ENCODE peak calls at places on chromosomes 7 and 10, in seven cellular contexts. One of them, this sample, is unnamed.

GRCh38 chr7:14596421-14596820 is 306.1 kb downstream of the DGKB start:
- DNase-seq in SK-N-SH: no peak
- DNase-seq in fibroblast of lung: peak; percentile 61
- DNase-seq in pancreas: no peak
- DNase-seq in H1: no peak
- DNase-seq in naive thymus-derived CD4-positive, alpha-beta T cell: no peak
- DNase-seq in GM23248: peak; percentile 63
- DNase-seq in this sample: no peak

GRCh38 chr7:16189026-16189715 is 232.2 kb downstream of the CRPPA start:
- DNase-seq in SK-N-SH: no peak
- DNase-seq in fibroblast of lung: peak; percentile 60
- DNase-seq in pancreas: no peak
- DNase-seq in H1: no peak
- DNase-seq in naive thymus-derived CD4-positive, alpha-beta T cell: no peak
- DNase-seq in GM23248: peak; percentile 49
- DNase-seq in this sample: no peak

GRCh38 chr10:112343056-112343806 is 30.7 kb upstream of the ACSL5 start:
- DNase-seq in SK-N-SH: peak; percentile 66
- DNase-seq in fibroblast of lung: no peak
- DNase-seq in pancreas: no peak
- DNase-seq in H1: no peak
- DNase-seq in naive thymus-derived CD4-positive, alpha-beta T cell: no peak
- DNase-seq in GM23248: no peak
- DNase-seq in this sample: no peak

GRCh38 chr10:87864497-87865059 is 1.2 kb downstream of the PTEN start:
- DNase-seq in SK-N-SH: no peak
- DNase-seq in fibroblast of lung: no peak
- DNase-seq in pancreas: no peak
- DNase-seq in H1: no peak
- DNase-seq in naive thymus-derived CD4-positive, alpha-beta T cell: peak; percentile 9
- DNase-seq in GM23248: peak; percentile 33
- DNase-seq in this sample: no peak

GRCh38 chr10:98267894-98268693 is at the start of gene LOXL4:
- DNase-seq in SK-N-SH: peak; percentile 89
- DNase-seq in fibroblast of lung: peak; percentile 45
- DNase-seq in pancreas: peak; percentile 73
- DNase-seq in H1: no peak
- DNase-seq in naive thymus-derived CD4-positive, alpha-beta T cell: no peak
- DNase-seq in GM23248: peak; percentile 80
- DNase-seq in this sample: peak; percentile 20

GRCh38 chr7:29839302-29839701 is 33.0 kb downstream of the WIPF3 start:
- DNase-seq in SK-N-SH: peak; percentile 28
- DNase-seq in fibroblast of lung: peak; percentile 79
- DNase-seq in pancreas: no peak
- DNase-seq in H1: no peak
- DNase-seq in naive thymus-derived CD4-positive, alpha-beta T cell: no peak
- DNase-seq in GM23248: peak; percentile 86
- DNase-seq in this sample: no peak

GRCh38 chr10:78875932-78876331 is 192.8 kb upstream of the ZMIZ1 start:
- DNase-seq in SK-N-SH: no peak
- DNase-seq in fibroblast of lung: no peak
- DNase-seq in pancreas: no peak
- DNase-seq in H1: peak; percentile 39
- DNase-seq in naive thymus-derived CD4-positive, alpha-beta T cell: no peak
- DNase-seq in GM23248: no peak
- DNase-seq in this sample: no peak

GRCh38 chr7:48637382-48637781 is 287.0 kb upstream of the CDC14C start:
- DNase-seq in SK-N-SH: no peak
- DNase-seq in fibroblast of lung: peak; percentile 37
- DNase-seq in pancreas: no peak
- DNase-seq in H1: no peak
- DNase-seq in naive thymus-derived CD4-positive, alpha-beta T cell: no peak
- DNase-seq in GM23248: no peak
- DNase-seq in this sample: no peak

GRCh38 chr7:150375662-150376521 is 3.2 kb upstream of the ZNF775 start:
- DNase-seq in SK-N-SH: no peak
- DNase-seq in fibroblast of lung: no peak
- DNase-seq in pancreas: no peak
- DNase-seq in H1: no peak
- DNase-seq in naive thymus-derived CD4-positive, alpha-beta T cell: peak; percentile 69
- DNase-seq in GM23248: no peak
- DNase-seq in this sample: no peak

GRCh38 chr10:48450811-48451466 is 144.5 kb downstream of the MAPK8 start:
- DNase-seq in SK-N-SH: no peak
- DNase-seq in fibroblast of lung: no peak
- DNase-seq in pancreas: peak; percentile 54
- DNase-seq in H1: peak; percentile 42
- DNase-seq in naive thymus-derived CD4-positive, alpha-beta T cell: no peak
- DNase-seq in GM23248: no peak
- DNase-seq in this sample: no peak

GRCh38 chr7:116271980-116272886 is 61.9 kb downstream of the TES start:
- DNase-seq in SK-N-SH: peak; percentile 7
- DNase-seq in fibroblast of lung: peak; percentile 98
- DNase-seq in pancreas: no peak
- DNase-seq in H1: no peak
- DNase-seq in naive thymus-derived CD4-positive, alpha-beta T cell: no peak
- DNase-seq in GM23248: peak; percentile 96
- DNase-seq in this sample: no peak

GRCh38 chr7:80372415-80372814 is 139.4 kb downstream of the GNAT3 start:
- DNase-seq in SK-N-SH: no peak
- DNase-seq in fibroblast of lung: peak; percentile 79
- DNase-seq in pancreas: no peak
- DNase-seq in H1: no peak
- DNase-seq in naive thymus-derived CD4-positive, alpha-beta T cell: no peak
- DNase-seq in GM23248: peak; percentile 42
- DNase-seq in this sample: no peak

GRCh38 chr7:32511791-32512190 is 16.5 kb downstream of the AVL9 start:
- DNase-seq in SK-N-SH: no peak
- DNase-seq in fibroblast of lung: peak; percentile 29
- DNase-seq in pancreas: no peak
- DNase-seq in H1: no peak
- DNase-seq in naive thymus-derived CD4-positive, alpha-beta T cell: no peak
- DNase-seq in GM23248: peak; percentile 18
- DNase-seq in this sample: no peak

GRCh38 chr7:120837599-120837998 is 20.3 kb downstream of the TSPAN12 start:
- DNase-seq in SK-N-SH: no peak
- DNase-seq in fibroblast of lung: no peak
- DNase-seq in pancreas: no peak
- DNase-seq in H1: no peak
- DNase-seq in naive thymus-derived CD4-positive, alpha-beta T cell: no peak
- DNase-seq in GM23248: no peak
- DNase-seq in this sample: no peak

GRCh38 chr10:12995425-12995861 is 6.1 kb downstream of the CCDC3 start:
- DNase-seq in SK-N-SH: no peak
- DNase-seq in fibroblast of lung: peak; percentile 52
- DNase-seq in pancreas: no peak
- DNase-seq in H1: no peak
- DNase-seq in naive thymus-derived CD4-positive, alpha-beta T cell: no peak
- DNase-seq in GM23248: no peak
- DNase-seq in this sample: no peak

GRCh38 chr7:143360788-143361551 is 1.5 kb downstream of the FAM131B start:
- DNase-seq in SK-N-SH: peak; percentile 64
- DNase-seq in fibroblast of lung: no peak
- DNase-seq in pancreas: no peak
- DNase-seq in H1: peak; percentile 61
- DNase-seq in naive thymus-derived CD4-positive, alpha-beta T cell: no peak
- DNase-seq in GM23248: no peak
- DNase-seq in this sample: no peak

GRCh38 chr7:158388928-158389327 is 198.7 kb downstream of the PTPRN2 start:
- DNase-seq in SK-N-SH: no peak
- DNase-seq in fibroblast of lung: no peak
- DNase-seq in pancreas: no peak
- DNase-seq in H1: no peak
- DNase-seq in naive thymus-derived CD4-positive, alpha-beta T cell: no peak
- DNase-seq in GM23248: no peak
- DNase-seq in this sample: no peak

GRCh38 chr10:22453948-22454347 is 108.7 kb downstream of the SPAG6 start:
- DNase-seq in SK-N-SH: peak; percentile 30
- DNase-seq in fibroblast of lung: no peak
- DNase-seq in pancreas: no peak
- DNase-seq in H1: no peak
- DNase-seq in naive thymus-derived CD4-positive, alpha-beta T cell: no peak
- DNase-seq in GM23248: peak; percentile 12
- DNase-seq in this sample: no peak

GRCh38 chr7:71716741-71717140 is 584.8 kb downstream of the GALNT17 start:
- DNase-seq in SK-N-SH: no peak
- DNase-seq in fibroblast of lung: no peak
- DNase-seq in pancreas: no peak
- DNase-seq in H1: no peak
- DNase-seq in naive thymus-derived CD4-positive, alpha-beta T cell: no peak
- DNase-seq in GM23248: no peak
- DNase-seq in this sample: no peak

GRCh38 chr7:65221683-65222082 is 152.0 kb upstream of the ZNF92 start:
- DNase-seq in SK-N-SH: no peak
- DNase-seq in fibroblast of lung: no peak
- DNase-seq in pancreas: no peak
- DNase-seq in H1: no peak
- DNase-seq in naive thymus-derived CD4-positive, alpha-beta T cell: no peak
- DNase-seq in GM23248: no peak
- DNase-seq in this sample: no peak

GRCh38 chr7:16114633-16115032 is 306.7 kb downstream of the CRPPA start:
- DNase-seq in SK-N-SH: no peak
- DNase-seq in fibroblast of lung: peak; percentile 29
- DNase-seq in pancreas: no peak
- DNase-seq in H1: no peak
- DNase-seq in naive thymus-derived CD4-positive, alpha-beta T cell: no peak
- DNase-seq in GM23248: peak; percentile 48
- DNase-seq in this sample: no peak

GRCh38 chr10:107409517-107409916 is 245.0 kb upstream of the SORCS1 start:
- DNase-seq in SK-N-SH: no peak
- DNase-seq in fibroblast of lung: peak; percentile 5
- DNase-seq in pancreas: no peak
- DNase-seq in H1: no peak
- DNase-seq in naive thymus-derived CD4-positive, alpha-beta T cell: no peak
- DNase-seq in GM23248: peak; percentile 65
- DNase-seq in this sample: no peak

GRCh38 chr10:70982443-70982842 is 94.1 kb upstream of the PCBD1 start:
- DNase-seq in SK-N-SH: no peak
- DNase-seq in fibroblast of lung: no peak
- DNase-seq in pancreas: no peak
- DNase-seq in H1: no peak
- DNase-seq in naive thymus-derived CD4-positive, alpha-beta T cell: no peak
- DNase-seq in GM23248: no peak
- DNase-seq in this sample: no peak

GRCh38 chr7:43454936-43455518 is 127.9 kb upstream of the STK17A start:
- DNase-seq in SK-N-SH: peak; percentile 70
- DNase-seq in fibroblast of lung: peak; percentile 59
- DNase-seq in pancreas: no peak
- DNase-seq in H1: no peak
- DNase-seq in naive thymus-derived CD4-positive, alpha-beta T cell: no peak
- DNase-seq in GM23248: peak; percentile 72
- DNase-seq in this sample: no peak

GRCh38 chr10:1531883-1532597 is 205.3 kb downstream of the ADARB2 start:
- DNase-seq in SK-N-SH: no peak
- DNase-seq in fibroblast of lung: no peak
- DNase-seq in pancreas: no peak
- DNase-seq in H1: no peak
- DNase-seq in naive thymus-derived CD4-positive, alpha-beta T cell: no peak
- DNase-seq in GM23248: no peak
- DNase-seq in this sample: no peak

GRCh38 chr7:81676105-81676811 is 93.6 kb downstream of the HGF start:
- DNase-seq in SK-N-SH: no peak
- DNase-seq in fibroblast of lung: no peak
- DNase-seq in pancreas: no peak
- DNase-seq in H1: no peak
- DNase-seq in naive thymus-derived CD4-positive, alpha-beta T cell: no peak
- DNase-seq in GM23248: no peak
- DNase-seq in this sample: no peak
- H3K4me1 ChIP-seq in SK-N-SH: no peaks in the 10 kb centered on the region
- H3K4me1 ChIP-seq in fibroblast of lung: peaks cover 5% of the 10 kb centered on the region
- H3K4me1 ChIP-seq in pancreas: no peaks in the 10 kb centered on the region
- H3K4me1 ChIP-seq in H1: peaks cover 3% of the 10 kb centered on the region
- H3K4me1 ChIP-seq in naive thymus-derived CD4-positive, alpha-beta T cell: no peaks in the 10 kb centered on the region
- H3K4me1 ChIP-seq in GM23248: no peaks in the 10 kb centered on the region
- H3K4me1 ChIP-seq in this sample: no peaks in the 10 kb centered on the region

DNA sequence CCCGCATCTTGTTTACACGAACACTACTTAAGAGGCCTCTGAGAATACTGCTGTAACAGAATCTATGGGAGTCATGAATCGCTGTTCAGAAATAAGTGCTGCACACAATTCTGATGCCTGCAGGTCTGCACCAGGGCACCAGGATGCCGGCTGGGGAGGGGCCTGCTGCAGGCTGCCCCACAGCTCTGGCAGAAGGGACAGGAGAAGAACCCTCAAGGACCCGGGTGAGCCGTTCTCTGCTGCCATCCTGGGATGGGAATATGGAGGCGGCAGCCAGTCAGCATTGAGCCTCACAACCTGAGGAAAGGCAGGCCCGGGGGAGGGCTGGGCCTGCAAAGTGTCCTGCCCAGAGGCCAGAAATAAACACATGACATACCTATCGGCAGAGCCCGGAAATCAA is 11.2 kb downstream of the TUBGCP2 start:
- DNase-seq in SK-N-SH: no peak
- DNase-seq in fibroblast of lung: no peak
- DNase-seq in pancreas: no peak
- DNase-seq in H1: no peak
- DNase-seq in naive thymus-derived CD4-positive, alpha-beta T cell: no peak
- DNase-seq in GM23248: no peak
- DNase-seq in this sample: no peak
- H3K36me3 ChIP-seq in SK-N-SH: peaks cover 11% of the 10 kb centered on the region
- H3K36me3 ChIP-seq in fibroblast of lung: peaks cover 38% of the 10 kb centered on the region
- H3K36me3 ChIP-seq in pancreas: peaks cover 86% of the 10 kb centered on the region
- H3K36me3 ChIP-seq in H1: peaks cover 26% of the 10 kb centered on the region
- H3K36me3 ChIP-seq in naive thymus-derived CD4-positive, alpha-beta T cell: peaks cover 42% of the 10 kb centered on the region
- H3K36me3 ChIP-seq in GM23248: peaks cover 27% of the 10 kb centered on the region
- H3K36me3 ChIP-seq in this sample: peaks cover 55% of the 10 kb centered on the region

DNA sequence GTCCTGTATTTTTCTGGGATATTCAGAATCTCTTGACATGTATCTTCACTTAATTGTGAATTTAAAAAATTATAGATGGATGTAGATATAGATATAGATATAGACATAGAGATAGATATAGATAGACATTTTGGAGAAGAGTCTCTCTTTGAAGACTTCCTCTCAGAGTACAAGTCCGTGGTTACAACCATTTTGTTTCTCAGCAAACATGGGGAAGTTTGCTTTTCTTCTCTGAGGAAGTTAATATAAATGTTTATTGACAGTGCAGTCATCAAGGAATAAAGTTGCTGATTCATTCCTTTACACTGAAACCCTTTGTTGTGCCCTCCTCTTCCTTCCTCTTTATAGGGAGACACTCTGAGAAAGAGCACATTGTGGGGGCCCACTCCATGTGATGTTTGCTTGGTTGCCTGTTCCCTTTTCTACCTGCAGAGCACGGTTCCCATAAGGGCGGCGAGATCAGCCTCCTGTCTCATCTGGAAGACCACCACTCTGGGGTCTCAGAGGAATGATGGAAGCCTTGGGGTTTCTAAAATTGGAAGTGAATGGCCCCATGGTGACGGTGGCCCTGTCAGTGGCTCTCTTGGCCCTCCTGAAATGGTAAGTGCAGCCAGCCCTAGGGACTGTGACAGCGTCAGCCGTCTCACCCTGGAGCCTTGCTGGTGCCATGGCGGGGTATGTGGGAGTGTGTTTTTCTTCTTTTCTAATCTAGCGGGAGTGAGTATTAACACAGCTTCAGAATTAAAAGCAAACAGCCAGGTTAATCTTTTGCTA is at the start of gene TBXAS1:
- DNase-seq in SK-N-SH: no peak
- DNase-seq in fibroblast of lung: no peak
- DNase-seq in pancreas: no peak
- DNase-seq in H1: no peak
- DNase-seq in naive thymus-derived CD4-positive, alpha-beta T cell: no peak
- DNase-seq in GM23248: no peak
- DNase-seq in this sample: no peak
- H3K27ac ChIP-seq in SK-N-SH: no peak within 1 kb of the TSS
- H3K27ac ChIP-seq in fibroblast of lung: no peak within 1 kb of the TSS
- H3K27ac ChIP-seq in pancreas: peak within 1 kb of the TSS; percentile 87
- H3K27ac ChIP-seq in H1: no peak within 1 kb of the TSS
- H3K27ac ChIP-seq in naive thymus-derived CD4-positive, alpha-beta T cell: no peak within 1 kb of the TSS
- H3K27ac ChIP-seq in GM23248: no peak within 1 kb of the TSS
- H3K27ac ChIP-seq in this sample: peak within 1 kb of the TSS; percentile 29

GRCh38 chr7:109021390-109021789 is 451.7 kb downstream of the DNAJB9 start:
- DNase-seq in SK-N-SH: no peak
- DNase-seq in fibroblast of lung: no peak
- DNase-seq in pancreas: no peak
- DNase-seq in H1: no peak
- DNase-seq in naive thymus-derived CD4-positive, alpha-beta T cell: no peak
- DNase-seq in GM23248: no peak
- DNase-seq in this sample: no peak
- H3K4me1 ChIP-seq in SK-N-SH: no peaks in the 10 kb centered on the region
- H3K4me1 ChIP-seq in fibroblast of lung: no peaks in the 10 kb centered on the region
- H3K4me1 ChIP-seq in pancreas: no peaks in the 10 kb centered on the region
- H3K4me1 ChIP-seq in H1: no peaks in the 10 kb centered on the region
- H3K4me1 ChIP-seq in naive thymus-derived CD4-positive, alpha-beta T cell: no peaks in the 10 kb centered on the region
- H3K4me1 ChIP-seq in GM23248: no peaks in the 10 kb centered on the region
- H3K4me1 ChIP-seq in this sample: no peaks in the 10 kb centered on the region